ENCODE peak calls at places on chromosomes 2 and 18, in eight cellular contexts. G, S, Z, V, E, B, D and N are unnamed samples.

GRCh38 chr2:152348388-152348787 is 13.4 kb downstream of the FMNL2 start:
- DNase-seq in G (peak; percentile 58), B (no peak), D (no peak), V (no peak), E (no peak), Z (no peak), S (no peak), N (no peak)

GRCh38 chr18:50418650-50419049 is 43.8 kb downstream of the SKA1 start:
- DNase-seq in B (no peak), G (no peak), D (no peak), E (no peak), S (no peak), Z (no peak), V (no peak), N (no peak)

GRCh38 chr18:67766930-67767329 is 250.4 kb upstream of the DSEL start:
- DNase-seq in Z (no peak), B (no peak), G (peak; percentile 99), D (peak; percentile 8), V (no peak), S (peak; percentile 5), E (no peak), N (no peak)

GRCh38 chr2:237627463-237628321 is at the start of gene LRRFIP1:
- DNase-seq in S (no peak), B (no peak), V (peak; percentile 59), E (no peak), G (no peak), Z (no peak), D (no peak), N (peak; percentile 79)

GRCh38 chr18:8629602-8630001 is 20.4 kb downstream of the RAB12 start:
- DNase-seq in Z (no peak), E (no peak), S (no peak), B (no peak), D (no peak), V (no peak), G (no peak), N (no peak)

GRCh38 chr2:133879703-133880102 is 311.4 kb upstream of the NCKAP5 start:
- DNase-seq in E (no peak), V (no peak), D (no peak), B (no peak), S (no peak), G (no peak), Z (no peak), N (no peak)

GRCh38 chr2:223644116-223644515 is 42.0 kb upstream of the SCG2 start:
- DNase-seq in G (no peak), S (no peak), Z (no peak), D (no peak), E (no peak), B (no peak), V (no peak), N (no peak)

GRCh38 chr2:201984800-201985525 is 48.7 kb upstream of the FZD7 start:
- DNase-seq in S (peak; percentile 29), E (no peak), B (no peak), G (no peak), D (peak; percentile 40), V (no peak), Z (no peak), N (no peak)

GRCh38 chr2:84492571-84492970 is 23.7 kb upstream of the DNAH6 start:
- DNase-seq in B (no peak), Z (no peak), E (no peak), S (no peak), G (no peak), V (no peak), D (no peak), N (no peak)

GRCh38 chr18:57542126-57542525 is 44.4 kb downstream of the FECH start:
- DNase-seq in Z (no peak), D (no peak), V (no peak), G (peak; percentile 61), B (no peak), E (no peak), S (no peak), N (no peak)

GRCh38 chr2:66427219-66427768 is 7.6 kb upstream of the MEIS1 start:
- DNase-seq in E (no peak), B (no peak), S (no peak), Z (no peak), V (no peak), D (no peak), G (no peak), N (no peak)

GRCh38 chr2:164735309-164735919 is 106.2 kb downstream of the COBLL1 start:
- DNase-seq in E (no peak), B (no peak), G (no peak), D (no peak), S (no peak), V (no peak), Z (peak; percentile 14), N (no peak)

DNA sequence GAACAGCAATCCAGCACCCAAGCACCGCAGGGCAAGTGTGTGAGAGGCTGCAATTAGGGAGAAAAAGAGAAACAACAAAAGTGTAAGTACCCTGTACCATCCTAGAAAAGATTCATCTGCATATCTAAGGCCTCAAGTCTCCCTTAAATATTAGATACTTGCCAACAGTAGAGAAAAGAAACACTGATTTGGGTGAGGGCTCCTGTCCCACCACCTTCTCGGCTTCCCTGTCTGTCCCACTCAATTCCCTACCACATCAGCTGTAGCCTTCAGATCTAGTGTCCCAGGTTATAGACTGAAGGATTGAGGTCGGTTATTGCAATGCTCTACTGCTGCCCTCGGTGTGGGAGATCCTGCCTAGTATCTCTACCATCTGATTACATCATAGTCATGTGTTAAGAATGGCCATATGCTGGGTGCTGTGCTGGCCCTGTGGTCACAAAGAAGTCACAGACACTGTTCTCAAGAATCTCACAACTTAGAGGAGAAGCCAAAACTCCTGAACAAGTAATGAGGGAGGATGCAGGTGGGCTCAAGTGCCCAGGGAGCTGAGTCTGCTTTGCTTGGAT is 2.5 kb downstream of the RAX start:
- DNase-seq in E (no peak), D (peak; percentile 18), V (no peak), S (no peak), G (no peak), Z (no peak), B (no peak), N (no peak)
- H3K4me3 ChIP-seq in E (no peak overlapping the region), D (no peak overlapping the region), V (no peak overlapping the region), S (no peak overlapping the region), G (no peak overlapping the region), Z (no peak overlapping the region), B (no peak overlapping the region), N (no peak overlapping the region)

GRCh38 chr18:49214058-49214457 is 246.4 kb downstream of the DYM start:
- DNase-seq in V (no peak), E (no peak), G (no peak), B (no peak), D (no peak), S (no peak), Z (no peak), N (no peak)
- H3K4me3 ChIP-seq in V (no peak overlapping the region), E (no peak overlapping the region), G (no peak overlapping the region), B (no peak overlapping the region), D (no peak overlapping the region), S (no peak overlapping the region), Z (no peak overlapping the region), N (no peak overlapping the region)

DNA sequence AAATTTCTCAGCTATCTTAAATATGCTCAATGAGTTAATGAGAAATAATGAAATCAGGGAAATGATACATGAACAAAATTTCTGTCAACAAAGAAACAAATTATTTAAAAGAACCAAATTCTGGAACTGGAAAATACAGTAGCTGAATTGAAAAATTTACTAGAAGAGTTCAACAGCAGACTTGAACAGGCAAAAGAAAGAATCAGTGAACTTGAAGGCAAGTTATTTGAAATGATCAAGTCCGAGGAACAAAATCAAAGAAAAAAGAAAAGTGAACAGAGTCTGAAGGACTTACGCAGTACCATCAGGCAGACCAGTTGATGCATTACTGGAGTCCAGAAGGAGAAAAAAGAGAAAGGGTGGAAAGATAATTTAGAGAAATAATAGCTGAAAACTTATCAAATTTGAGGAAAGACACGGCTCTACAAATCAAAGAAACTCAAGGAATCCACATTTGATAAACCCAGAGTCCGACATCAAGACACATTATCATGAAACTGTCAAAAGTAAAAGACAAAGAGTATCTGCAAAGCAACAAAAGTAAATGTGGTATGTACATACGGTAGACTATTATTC is 83.6 kb downstream of the CCDC138 start:
- DNase-seq in B (no peak), E (no peak), S (no peak), G (peak; percentile 1), Z (no peak), V (no peak), D (no peak), N (no peak)
- H3K4me3 ChIP-seq in B (no peak overlapping the region), E (no peak overlapping the region), S (no peak overlapping the region), G (no peak overlapping the region), Z (no peak overlapping the region), V (no peak overlapping the region), D (no peak overlapping the region), N (no peak overlapping the region)

DNA sequence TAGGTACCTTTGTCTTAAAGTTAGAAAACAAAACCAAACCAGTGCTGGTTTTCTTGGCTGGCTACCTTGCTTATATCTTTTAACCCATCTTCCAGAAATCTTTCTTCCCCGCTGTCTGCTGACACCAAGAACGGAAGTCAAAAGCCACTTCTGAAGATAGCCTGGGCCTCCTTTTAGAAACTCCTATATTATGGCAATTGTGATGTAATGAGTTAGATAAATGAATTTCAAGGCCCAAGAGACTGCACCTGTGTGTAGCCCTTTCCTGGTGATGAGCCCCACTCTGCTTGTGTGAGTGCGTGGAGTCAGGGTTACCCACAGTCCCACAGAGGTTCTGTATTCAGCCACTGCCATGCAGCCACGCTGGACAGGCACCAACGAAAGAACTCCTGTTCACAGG is 60.7 kb downstream of the ARMC9 start:
- DNase-seq in S (no peak), E (no peak), Z (no peak), V (no peak), G (no peak), B (no peak), D (no peak), N (no peak)
- H3K4me3 ChIP-seq in S (no peak overlapping the region), E (no peak overlapping the region), Z (no peak overlapping the region), V (no peak overlapping the region), G (no peak overlapping the region), B (no peak overlapping the region), D (no peak overlapping the region), N (no peak overlapping the region)

DNA sequence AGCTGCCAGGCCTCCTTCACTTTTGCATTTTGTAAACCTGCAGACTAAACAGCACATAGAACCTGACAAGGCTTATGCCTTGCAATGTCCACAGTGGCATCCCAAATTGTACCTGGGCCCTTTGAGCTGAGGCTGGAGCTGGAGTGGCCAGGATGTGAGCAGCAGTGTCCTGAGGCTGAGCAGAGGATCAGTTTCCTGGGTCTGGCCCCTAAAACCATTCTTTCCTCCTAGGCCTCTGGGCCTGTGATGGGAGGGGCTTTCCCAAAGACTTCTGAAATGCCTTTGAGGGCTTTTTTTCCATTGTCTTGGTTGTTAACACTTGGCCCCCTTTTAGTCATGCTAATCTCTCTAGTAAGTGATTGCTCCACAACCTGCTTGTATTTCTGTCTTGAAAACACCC is 32.8 kb downstream of the FSIP2 start:
- DNase-seq in S (no peak), E (no peak), Z (no peak), D (no peak), G (no peak), B (no peak), V (no peak), N (no peak)
- H3K4me3 ChIP-seq in S (no peak overlapping the region), E (no peak overlapping the region), Z (no peak overlapping the region), D (no peak overlapping the region), G (no peak overlapping the region), B (no peak overlapping the region), V (no peak overlapping the region), N (no peak overlapping the region)

DNA sequence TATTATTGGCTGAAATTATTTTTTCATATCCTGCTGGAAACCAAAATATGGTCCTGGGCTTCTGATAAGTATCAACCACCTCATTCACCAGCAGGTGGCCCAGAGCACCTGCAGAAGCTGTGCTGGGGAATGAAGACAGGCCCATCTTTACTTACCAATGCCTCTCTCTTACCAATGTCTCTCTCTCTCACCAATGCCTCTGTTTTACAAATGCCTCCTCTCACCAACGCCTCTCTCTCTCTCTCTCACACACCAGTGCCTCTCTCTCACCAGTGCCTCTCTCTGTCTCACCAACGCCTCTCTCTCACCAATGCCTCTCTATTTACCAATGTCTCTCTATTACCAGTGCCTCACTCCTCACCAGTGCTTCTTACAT is 2.3 kb upstream of the MAL start:
- DNase-seq in E (no peak), D (peak; percentile 12), B (no peak), Z (peak; percentile 51), S (peak; percentile 76), G (no peak), V (no peak), N (no peak)
- H3K4me3 ChIP-seq in E (no peak overlapping the region), D (no peak overlapping the region), B (no peak overlapping the region), Z (no peak overlapping the region), S (no peak overlapping the region), G (no peak overlapping the region), V (no peak overlapping the region), N (no peak overlapping the region)